ENCODE peak calls at places on chromosome 21, in nine cellular contexts. L is HS-27A; X is HTR-8/SVneo; O is H9; C is renal cortical epithelial cell; M is AML-193; F is activated gamma-delta T cell; Z is stimulated activated CD4-positive, alpha-beta T cell treated with anti-CD3 and anti-CD28 coated beads, Interleukin-12 subunit alpha, Interleukin-12 subunit beta, amount 100 ng/mL, for 4 hours; Q is cardiac fibroblast. W is an unnamed sample.

GRCh38 chr21:38533887-38534286 is 35.6 kb upstream of the ERG start:
- DNase-seq in L (no peak), X (no peak), O (no peak), C (no peak), M (no peak), F (no peak), Z (no peak), Q (no peak), W (no peak)

GRCh38 chr21:29287383-29287782 is 11.3 kb upstream of the BACH1 start:
- DNase-seq in L (no peak), X (no peak), O (no peak), C (peak), M (peak), F (no peak), Z (no peak), Q (peak), W (no peak)

GRCh38 chr21:41186763-41187536 is 19.0 kb downstream of the BACE2 start:
- DNase-seq in L (no peak), X (no peak), O (peak), C (no peak), M (no peak), F (no peak), Z (no peak), Q (no peak), W (no peak)

GRCh38 chr21:32889596-32889995 is 118.0 kb upstream of the PAXBP1 start:
- DNase-seq in L (no peak), X (no peak), O (no peak), C (no peak), M (no peak), F (no peak), Z (no peak), Q (peak), W (no peak)

GRCh38 chr21:26487981-26488480 is 85.1 kb downstream of the CYYR1 start:
- DNase-seq in L (no peak), X (no peak), O (no peak), C (no peak), M (no peak), F (no peak), Z (no peak), Q (no peak), W (no peak)

GRCh38 chr21:45698493-45698947 is 55.0 kb downstream of the PCBP3 start:
- DNase-seq in L (peak), X (peak), O (no peak), C (peak), M (no peak), F (no peak), Z (no peak), Q (peak), W (no peak)

GRCh38 chr21:16181024-16181423 is 451.2 kb downstream of the USP25 start:
- DNase-seq in L (no peak), X (no peak), O (no peak), C (no peak), M (no peak), F (no peak), Z (no peak), Q (peak), W (no peak)

GRCh38 chr21:43211085-43212071 is 42.6 kb downstream of the CRYAA start:
- DNase-seq in L (no peak), X (no peak), O (peak), C (peak), M (no peak), F (no peak), Z (no peak), Q (no peak), W (peak)